ENCODE peak calls at places on chromosomes 7 and 10, in nine cellular contexts. K is AG04449, W is heart left ventricle, Q is BE2C, M is brain microvascular endothelial cell, P is GM12865, C is cardiac muscle cell, V is foreskin fibroblast, G is fibroblast of lung. L is an unnamed sample.
A peak's percentile ranks its signal among the peaks of the same experiment; 100 is the strongest.

GRCh38 chr7:2757904-2758672 is 70.1 kb downstream of the AMZ1 start:
- DNase-seq in K (peak; percentile 96), W (peak; percentile 48), Q (peak; percentile 78), M (peak; percentile 98), P (peak; percentile 89), C (peak; percentile 96), V (peak; percentile 97), G (peak; percentile 99), L (peak; percentile 98)

GRCh38 chr7:87001214-87001613 is 58.2 kb downstream of the ELAPOR2 start:
- DNase-seq in K (no peak), W (no peak), Q (no peak), M (no peak), P (no peak), C (peak; percentile 38), V (peak; percentile 14), G (peak; percentile 10), L (no peak)

GRCh38 chr7:122166708-122167107 is 22.7 kb upstream of the AASS start:
- DNase-seq in K (peak; percentile 23), W (no peak), Q (no peak), M (peak; percentile 65), P (no peak), C (peak; percentile 92), V (peak; percentile 2), G (peak; percentile 64), L (no peak)

GRCh38 chr10:122348512-122348911 is 26.0 kb upstream of the PLEKHA1 start:
- DNase-seq in K (no peak), W (no peak), Q (no peak), M (no peak), P (peak; percentile 7), C (no peak), V (no peak), G (no peak), L (peak; percentile 96)

GRCh38 chr7:102080371-102081243 is 206.1 kb upstream of the SH2B2 start:
- DNase-seq in K (no peak), W (no peak), Q (no peak), M (no peak), P (no peak), C (no peak), V (no peak), G (no peak), L (no peak)

GRCh38 chr10:118672163-118672562 is 76.7 kb upstream of the PRLHR start:
- DNase-seq in K (no peak), W (no peak), Q (no peak), M (no peak), P (no peak), C (no peak), V (no peak), G (no peak), L (no peak)

GRCh38 chr7:6268909-6269306 is 3.5 kb downstream of the CYTH3 start:
- DNase-seq in K (no peak), W (no peak), Q (no peak), M (no peak), P (no peak), C (no peak), V (no peak), G (no peak), L (no peak)

GRCh38 chr10:3887404-3887803 is 102.4 kb upstream of the KLF6 start:
- DNase-seq in K (no peak), W (no peak), Q (no peak), M (peak; percentile 33), P (no peak), C (no peak), V (no peak), G (no peak), L (no peak)

GRCh38 chr10:74824184-74825032 is 2.0 kb upstream of the KAT6B start:
- DNase-seq in K (no peak), W (peak; percentile 29), Q (no peak), M (no peak), P (peak; percentile 66), C (peak; percentile 26), V (peak; percentile 62), G (peak; percentile 28), L (no peak)

GRCh38 chr10:114821915-114822770 is 563 bp downstream of the FHIP2A start:
- DNase-seq in K (no peak), W (peak; percentile 72), Q (peak; percentile 24), M (peak; percentile 25), P (peak; percentile 66), C (peak; percentile 62), V (peak; percentile 55), G (peak; percentile 37), L (no peak)

GRCh38 chr10:29539398-29539797 is 95.4 kb downstream of the SVIL start:
- DNase-seq in K (no peak), W (no peak), Q (no peak), M (no peak), P (no peak), C (no peak), V (no peak), G (no peak), L (no peak)

GRCh38 chr7:48033922-48034321 is 1.4 kb upstream of the C7orf57 start:
- DNase-seq in K (no peak), W (no peak), Q (no peak), M (no peak), P (no peak), C (no peak), V (no peak), G (no peak), L (no peak)

GRCh38 chr7:149787428-149788299 is 14.3 kb upstream of the ZNF467 start:
- DNase-seq in K (no peak), W (no peak), Q (no peak), M (no peak), P (no peak), C (peak; percentile 17), V (no peak), G (no peak), L (no peak)

GRCh38 chr10:74967850-74968620 is 141.6 kb downstream of the KAT6B start:
- DNase-seq in K (no peak), W (no peak), Q (no peak), M (no peak), P (no peak), C (no peak), V (peak; percentile 14), G (peak; percentile 27), L (no peak)

GRCh38 chr7:106010331-106010730 is 47.3 kb downstream of the CDHR3 start:
- DNase-seq in K (no peak), W (no peak), Q (peak; percentile 49), M (no peak), P (no peak), C (peak; percentile 52), V (peak; percentile 50), G (no peak), L (peak; percentile 96)

GRCh38 chr10:34808789-34809745 is 6.0 kb downstream of the PARD3 start:
- DNase-seq in K (no peak), W (peak; percentile 69), Q (peak; percentile 33), M (no peak), P (no peak), C (peak; percentile 35), V (peak; percentile 67), G (peak; percentile 43), L (no peak)

GRCh38 chr10:118547282-118547681 is 48.2 kb downstream of the PRLHR start:
- DNase-seq in K (no peak), W (no peak), Q (no peak), M (no peak), P (no peak), C (no peak), V (no peak), G (no peak), L (no peak)

GRCh38 chr7:47738563-47739166 is 156.8 kb upstream of the TNS3 start:
- DNase-seq in K (no peak), W (no peak), Q (no peak), M (no peak), P (peak; percentile 72), C (no peak), V (no peak), G (no peak), L (no peak)

GRCh38 chr10:86698207-86698940 is 30.1 kb downstream of the LDB3 start:
- DNase-seq in K (no peak), W (peak; percentile 30), Q (no peak), M (no peak), P (no peak), C (no peak), V (no peak), G (no peak), L (no peak)
- TF ChIP-seq CTCF in K (no peak), W (no peak), Q (peak; percentile 18), M (peak; percentile 24), P (no peak), C (no peak), V (peak; percentile 7), G (no peak), L (peak; percentile 33)

GRCh38 chr7:25852249-25852994 is 299.6 kb upstream of the NFE2L3 start:
- DNase-seq in K (no peak), W (peak; percentile 53), Q (peak; percentile 17), M (no peak), P (no peak), C (peak; percentile 66), V (peak; percentile 30), G (peak; percentile 31), L (no peak)
- H3K4me3 ChIP-seq in K (peak overlapping the region; percentile 4), W (peak overlapping the region; percentile 32), Q (no peak overlapping the region), M (peak overlapping the region; percentile 32), P (peak overlapping the region; percentile 23), C (peak overlapping the region; percentile 9), V (no peak overlapping the region), G (no peak overlapping the region), L (peak overlapping the region; percentile 40)

DNA sequence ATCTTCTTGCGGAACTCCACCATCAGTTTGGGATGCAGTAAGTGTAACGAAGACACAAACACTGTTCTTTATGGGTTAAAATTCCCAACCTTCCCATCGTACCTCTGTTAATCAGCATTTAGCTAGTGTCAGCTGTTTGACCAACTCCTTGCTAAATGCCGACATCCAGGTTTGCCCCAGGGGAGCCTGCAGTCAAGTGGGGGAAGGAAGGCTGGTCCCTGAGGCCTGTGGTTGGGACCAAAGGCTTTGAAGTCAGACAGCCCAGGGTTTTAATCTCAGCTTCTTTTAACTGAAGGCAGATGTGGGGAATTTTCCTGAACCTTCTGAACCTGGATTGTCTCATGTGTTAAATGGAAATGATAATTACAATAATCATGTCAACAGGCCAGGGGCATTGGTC is 443.7 kb downstream of the GLRX3 start:
- DNase-seq in K (no peak), W (no peak), Q (no peak), M (no peak), P (no peak), C (no peak), V (no peak), G (no peak), L (no peak)
- TF ChIP-seq CTCF in K (no peak), W (no peak), Q (no peak), M (no peak), P (no peak), C (no peak), V (no peak), G (no peak), L (no peak)

GRCh38 chr7:157542669-157543021 is 205.8 kb downstream of the DNAJB6 start:
- DNase-seq in K (no peak), W (no peak), Q (no peak), M (no peak), P (no peak), C (no peak), V (no peak), G (no peak), L (no peak)

GRCh38 chr7:157544980-157545680 is 208.3 kb downstream of the DNAJB6 start:
- DNase-seq in K (no peak), W (no peak), Q (no peak), M (no peak), P (no peak), C (no peak), V (no peak), G (no peak), L (no peak)

GRCh38 chr7:157543276-157543675 is 206.5 kb downstream of the DNAJB6 start:
- DNase-seq in K (no peak), W (no peak), Q (no peak), M (no peak), P (no peak), C (no peak), V (no peak), G (no peak), L (no peak)

GRCh38 chr7:157544226-157544625 is 207.4 kb downstream of the DNAJB6 start:
- DNase-seq in K (no peak), W (no peak), Q (no peak), M (no peak), P (no peak), C (no peak), V (no peak), G (no peak), L (no peak)

GRCh38 chr7:157543791-157544190 is 207.0 kb downstream of the DNAJB6 start:
- DNase-seq in K (no peak), W (no peak), Q (no peak), M (no peak), P (no peak), C (no peak), V (no peak), G (no peak), L (no peak)
- H3K4me3 ChIP-seq in K (no peak overlapping the region), W (no peak overlapping the region), Q (no peak overlapping the region), M (no peak overlapping the region), P (no peak overlapping the region), C (no peak overlapping the region), V (no peak overlapping the region), G (no peak overlapping the region), L (no peak overlapping the region)

L was measured in epithelial cell of proximal tubule.